ENCODE peak calls at places on chromosomes 7 and 10, in four cellular contexts. R is mesenchymal stem cell, A is H9, G is H1. B is an unnamed sample.
A peak's percentile ranks its signal among the peaks of the same experiment; 100 is the strongest.

GRCh38 chr7:47195641-47196040 is 386.3 kb downstream of the TNS3 start:
- DNase-seq in R (no peak), A (peak; percentile 44), G (no peak), B (no peak)

GRCh38 chr10:30834143-30834542 is 197.5 kb downstream of the ZNF438 start:
- DNase-seq in R (no peak), A (no peak), G (no peak), B (no peak)

GRCh38 chr10:10038358-10038757 is 979.3 kb upstream of the CELF2 start:
- DNase-seq in R (peak; percentile 17), A (no peak), G (no peak), B (no peak)

GRCh38 chr10:115945696-115946445 is 327.1 kb downstream of the GFRA1 start:
- DNase-seq in R (peak; percentile 26), A (no peak), G (no peak), B (no peak)

GRCh38 chr7:115153770-115154468 is 232.0 kb downstream of the MDFIC start:
- DNase-seq in R (no peak), A (no peak), G (no peak), B (no peak)

GRCh38 chr10:97297556-97298222 is 5.3 kb upstream of the ARHGAP19 start:
- DNase-seq in R (peak; percentile 34), A (no peak), G (no peak), B (no peak)

GRCh38 chr7:73429218-73429617 is 4.4 kb upstream of the FZD9 start:
- DNase-seq in R (no peak), A (peak; percentile 81), G (no peak), B (peak; percentile 91)

GRCh38 chr10:32680803-32681557 is 235.0 kb downstream of the CCDC7 start:
- DNase-seq in R (no peak), A (no peak), G (no peak), B (no peak)

GRCh38 chr10:48548531-48549135 is 56.2 kb downstream of the ARHGAP22 start:
- DNase-seq in R (no peak), A (no peak), G (no peak), B (no peak)

GRCh38 chr10:5862360-5862929 is 27.2 kb downstream of the ANKRD16 start:
- DNase-seq in R (peak; percentile 38), A (no peak), G (no peak), B (no peak)

GRCh38 chr10:110568055-110568735 is 700 bp downstream of the SMC3 start:
- DNase-seq in R (peak; percentile 46), A (peak; percentile 48), G (no peak), B (no peak)

GRCh38 chr10:97904026-97904410 is 54.4 kb downstream of the GOLGA7B start:
- DNase-seq in R (no peak), A (no peak), G (no peak), B (no peak)

GRCh38 chr10:44786451-44786850 is 124.7 kb upstream of the TMEM72 start:
- DNase-seq in R (peak; percentile 84), A (no peak), G (no peak), B (no peak)

GRCh38 chr10:131997366-131998049 is 15.8 kb upstream of the BNIP3 start:
- DNase-seq in R (peak; percentile 97), A (peak; percentile 58), G (no peak), B (no peak)

GRCh38 chr10:47121336-47121735 is 178.7 kb upstream of the GDF10 start:
- DNase-seq in R (no peak), A (no peak), G (no peak), B (no peak)

GRCh38 chr10:91653214-91653875 is 20.5 kb upstream of the PPP1R3C start:
- DNase-seq in R (peak; percentile 53), A (no peak), G (no peak), B (no peak)

GRCh38 chr7:19754521-19755116 is 18.8 kb downstream of the TMEM196 start:
- DNase-seq in R (peak; percentile 50), A (no peak), G (no peak), B (peak; percentile 46)

GRCh38 chr7:54278847-54279246 is 263.3 kb upstream of the VSTM2A start:
- DNase-seq in R (no peak), A (no peak), G (no peak), B (no peak)

GRCh38 chr10:33193057-33193866 is 141.2 kb downstream of the NRP1 start:
- DNase-seq in R (peak; percentile 88), A (peak; percentile 66), G (peak; percentile 29), B (peak; percentile 57)

GRCh38 chr10:84097787-84098353 is 41.4 kb upstream of the GHITM start:
- DNase-seq in R (peak; percentile 18), A (no peak), G (no peak), B (peak; percentile 15)

GRCh38 chr10:46197050-46197449 is 89.7 kb upstream of the ANTXRL start:
- DNase-seq in R (no peak), A (no peak), G (no peak), B (no peak)

GRCh38 chr7:39353615-39354376 is 212.4 kb upstream of the YAE1 start:
- DNase-seq in R (peak; percentile 60), A (peak; percentile 65), G (peak; percentile 49), B (peak; percentile 48)

GRCh38 chr10:69574571-69574978 is 1.4 kb upstream of the NEUROG3 start:
- DNase-seq in R (no peak), A (peak; percentile 84), G (no peak), B (no peak)

GRCh38 chr10:112490543-112490942 is 43.5 kb downstream of the VTI1A start:
- DNase-seq in R (no peak), A (no peak), G (no peak), B (no peak)

GRCh38 chr7:48285365-48285764 is 114.1 kb downstream of the ABCA13 start:
- DNase-seq in R (peak; percentile 1), A (no peak), G (no peak), B (no peak)

GRCh38 chr10:117553815-117554172 is 11.2 kb downstream of the EMX2 start:
- DNase-seq in R (no peak), A (no peak), G (no peak), B (no peak)

GRCh38 chr10:132294196-132294520 is 13.6 kb downstream of the STK32C start:
- DNase-seq in R (no peak), A (no peak), G (no peak), B (no peak)

GRCh38 chr10:80502621-80503583 is 34.8 kb upstream of the SH2D4B start:
- DNase-seq in R (no peak), A (no peak), G (no peak), B (no peak)

GRCh38 chr10:80503584-80504157 is 34.0 kb upstream of the SH2D4B start:
- DNase-seq in R (no peak), A (no peak), G (no peak), B (no peak)

GRCh38 chr10:80500572-80501380 is 36.9 kb upstream of the SH2D4B start:
- DNase-seq in R (no peak), A (peak; percentile 46), G (no peak), B (no peak)

GRCh38 chr10:80501381-80501912 is 36.3 kb upstream of the SH2D4B start:
- DNase-seq in R (no peak), A (no peak), G (no peak), B (no peak)

DNA sequence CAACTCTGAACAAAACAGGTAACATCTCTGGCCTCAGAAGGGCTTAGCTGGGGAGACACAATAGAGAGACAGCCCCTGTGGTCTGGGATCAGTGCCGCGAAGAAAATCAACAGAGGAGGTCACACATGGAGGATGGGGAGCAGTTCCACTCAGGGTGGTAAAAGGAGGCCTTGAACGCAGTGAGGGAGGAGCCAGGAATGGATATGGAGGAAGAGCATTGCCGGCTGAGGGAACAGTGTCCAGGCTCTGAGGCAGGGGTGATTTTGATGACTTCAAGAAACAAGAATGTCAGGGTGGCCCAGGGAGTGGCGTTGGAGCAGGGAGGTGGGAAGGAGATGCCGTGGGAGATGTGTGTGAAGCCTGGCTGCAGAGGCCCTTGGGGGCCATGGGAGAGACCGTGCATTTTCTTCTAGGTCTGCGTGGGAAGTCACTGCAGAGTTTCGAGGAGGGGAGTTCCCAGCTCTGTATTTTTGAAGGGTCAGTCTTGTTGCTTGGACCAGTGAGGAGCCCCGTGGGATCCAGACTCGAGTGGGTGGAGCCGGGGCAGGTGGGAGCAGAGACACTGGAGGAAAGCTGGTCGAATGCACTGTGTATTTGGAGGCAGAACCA is 35.7 kb upstream of the SH2D4B start:
- DNase-seq in R (no peak), A (no peak), G (no peak), B (no peak)
- H3K79me1 ChIP-seq in R (no peaks in the 10 kb centered on the region), A (no peaks in the 10 kb centered on the region), G (peaks cover 21% of the 10 kb centered on the region), B (peaks cover 22% of the 10 kb centered on the region)

GRCh38 chr7:128361463-128362441 is at the start of gene PRRT4:
- DNase-seq in R (peak; percentile 17), A (no peak), G (no peak), B (no peak)
- H2BK12ac ChIP-seq in R (no peak within 1 kb of the TSS), A (no peak within 1 kb of the TSS), G (peak within 1 kb of the TSS; percentile 62), B (peak within 1 kb of the TSS; percentile 46)

DNA sequence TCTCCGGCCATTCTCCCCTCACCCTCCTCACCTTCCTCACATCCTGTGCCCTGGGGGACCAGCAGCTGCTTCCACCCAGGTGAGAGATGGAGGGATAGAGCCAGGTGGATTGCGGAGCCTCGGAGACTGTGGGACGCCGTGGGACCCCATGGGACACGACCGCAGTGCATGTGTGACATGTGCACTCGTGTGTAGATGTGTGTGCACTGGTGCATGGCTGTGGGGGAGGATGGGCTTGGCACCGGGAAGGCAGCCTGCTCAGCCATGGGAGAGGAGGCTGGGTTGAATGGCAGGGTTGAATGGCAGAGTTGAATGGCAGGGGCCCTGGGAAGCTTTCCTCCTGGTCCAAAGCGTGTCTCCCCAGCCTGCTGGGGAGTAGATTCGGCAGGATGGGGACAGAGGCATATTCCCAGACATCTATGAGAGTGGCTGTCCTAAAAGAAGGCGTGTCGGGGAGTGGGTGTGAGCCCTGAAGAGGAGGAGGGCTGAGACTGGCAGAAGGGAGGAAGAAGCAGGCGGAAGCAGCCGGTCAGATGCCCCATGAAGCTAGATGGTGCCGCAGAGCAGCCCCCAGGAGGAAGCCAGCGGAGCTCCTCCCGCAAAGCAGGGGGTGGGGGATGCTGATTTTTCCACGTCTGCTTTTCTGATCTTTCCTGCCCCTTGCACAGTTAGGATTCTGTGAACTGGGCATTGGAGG is 815 bp downstream of the GIMAP8 start:
- DNase-seq in R (no peak), A (no peak), G (no peak), B (no peak)
- H3K18ac ChIP-seq in R (no peak overlapping the region), A (no peak overlapping the region), G (no peak overlapping the region), B (peak overlapping the region; percentile 77)

DNA sequence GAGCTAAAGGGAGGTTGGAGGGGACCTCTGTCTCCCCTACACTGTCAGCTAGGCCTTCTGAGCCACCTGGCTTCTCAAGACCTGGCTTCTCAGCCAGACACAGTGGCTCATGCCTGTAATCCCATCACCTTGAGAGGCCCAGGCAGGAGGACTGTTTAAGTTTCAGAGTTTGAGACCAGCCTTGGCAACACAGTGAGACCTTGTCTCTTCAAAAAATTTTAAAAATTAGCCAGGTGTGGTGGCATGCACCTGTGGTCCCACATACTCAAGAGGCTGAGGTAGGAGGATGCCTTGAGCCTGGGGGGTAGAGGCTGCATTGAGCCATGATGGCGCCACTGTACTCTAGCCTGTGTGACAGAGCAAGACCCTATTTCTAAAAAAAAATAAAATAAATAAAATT is 33.1 kb downstream of the PIP4K2A start:
- DNase-seq in R (no peak), A (no peak), G (no peak), B (no peak)
- H3K79me1 ChIP-seq in R (peaks cover 7% of the 10 kb centered on the region), A (no peaks in the 10 kb centered on the region), G (peaks cover 10% of the 10 kb centered on the region), B (no peaks in the 10 kb centered on the region)

DNA sequence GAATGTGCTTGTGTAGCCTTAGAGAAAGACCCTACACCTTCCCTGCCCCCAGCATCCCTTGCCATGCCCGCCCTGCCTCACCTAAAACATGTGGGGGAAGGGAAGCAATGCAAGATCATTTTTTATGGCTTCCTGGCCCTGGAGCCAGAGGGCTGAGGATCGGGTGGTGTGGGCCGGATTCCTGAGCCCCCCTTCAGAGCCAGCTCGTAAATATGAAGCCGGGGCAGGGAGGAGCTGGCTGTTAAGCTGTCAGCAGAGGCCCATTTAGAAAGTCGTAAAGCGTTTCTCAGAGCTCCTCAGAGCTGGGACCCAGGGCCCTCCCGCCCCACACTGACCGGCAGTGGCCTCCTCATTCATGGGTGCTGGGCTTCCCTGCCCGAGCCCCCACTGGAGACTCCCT is 23.9 kb downstream of the UNC5B start:
- DNase-seq in R (peak; percentile 61), A (no peak), G (no peak), B (no peak)
- H2BK12ac ChIP-seq in R (peak overlapping the region; percentile 100), A (no peak overlapping the region), G (no peak overlapping the region), B (no peak overlapping the region)

B was measured in neuronal stem cell.